ENCODE peak calls at places on chromosomes 12 and 14, in eight cellular contexts. U, X, H, O, K, W, Q and M are unnamed samples.

GRCh38 chr12:4911316-4911994 is 1.8 kb downstream of the KCNA1 start:
- DNase-seq in U (no peak), X (no peak), H (no peak), O (no peak), K (no peak), W (no peak), Q (no peak), M (no peak)

GRCh38 chr14:93137864-93138263 is 22.1 kb upstream of the ITPK1 start:
- DNase-seq in U (peak; percentile 13), X (peak; percentile 34), H (no peak), O (no peak), K (no peak), W (peak; percentile 63), Q (peak; percentile 61), M (no peak)

GRCh38 chr12:11895421-11896064 is 175.2 kb upstream of the BCL2L14 start:
- DNase-seq in U (no peak), X (no peak), H (no peak), O (no peak), K (no peak), W (no peak), Q (no peak), M (no peak)

GRCh38 chr14:22428681-22429315 is 160.2 kb downstream of the DAD1 start:
- DNase-seq in U (no peak), X (peak; percentile 64), H (no peak), O (no peak), K (no peak), W (no peak), Q (no peak), M (no peak)

GRCh38 chr12:52396656-52397055 is 9.5 kb downstream of the KRT82 start:
- DNase-seq in U (no peak), X (no peak), H (no peak), O (no peak), K (no peak), W (no peak), Q (no peak), M (no peak)

GRCh38 chr12:113702796-113703195 is 231.1 kb upstream of the LHX5 start:
- DNase-seq in U (no peak), X (no peak), H (no peak), O (no peak), K (no peak), W (no peak), Q (no peak), M (no peak)

GRCh38 chr14:50512463-50512862 is 19.9 kb downstream of the MAP4K5 start:
- DNase-seq in U (no peak), X (no peak), H (no peak), O (no peak), K (no peak), W (no peak), Q (no peak), M (no peak)

GRCh38 chr12:109581856-109582255 is 8.3 kb downstream of the MVK start:
- DNase-seq in U (peak; percentile 96), X (peak; percentile 72), H (peak; percentile 51), O (no peak), K (no peak), W (no peak), Q (no peak), M (no peak)

GRCh38 chr14:54480830-54481562 is 7.8 kb downstream of the GMFB start:
- DNase-seq in U (peak; percentile 60), X (no peak), H (no peak), O (no peak), K (no peak), W (no peak), Q (no peak), M (no peak)

GRCh38 chr14:36241183-36241582 is 64.7 kb upstream of the PTCSC3 start:
- DNase-seq in U (no peak), X (peak; percentile 43), H (no peak), O (no peak), K (no peak), W (no peak), Q (no peak), M (no peak)

GRCh38 chr14:84527706-84528105 is 1002.2 kb upstream of the FLRT2 start:
- DNase-seq in U (no peak), X (no peak), H (no peak), O (no peak), K (no peak), W (no peak), Q (no peak), M (no peak)

DNA sequence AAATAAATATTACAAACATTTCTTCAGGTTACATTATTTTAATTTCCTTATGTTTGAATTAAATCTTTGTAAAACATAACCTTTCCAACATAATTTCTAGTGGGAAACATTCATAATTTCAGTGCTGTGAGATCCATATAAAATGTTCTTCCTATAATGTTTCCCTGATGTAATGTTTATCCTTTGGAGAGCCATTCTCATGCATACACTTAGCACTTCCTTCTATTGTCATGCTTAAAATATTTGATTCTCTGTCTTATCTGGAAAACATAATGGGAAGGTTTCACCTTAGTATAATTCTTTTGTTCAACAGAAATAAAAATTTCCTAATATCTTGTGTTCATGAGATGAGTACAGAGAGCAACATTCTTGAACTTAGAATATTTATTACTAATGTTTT is 472.5 kb downstream of the ADAMTS20 start:
- DNase-seq in U (no peak), X (no peak), H (no peak), O (no peak), K (no peak), W (no peak), Q (no peak), M (no peak)
- TF ChIP-seq CTCF in U (no peak), X (no peak), H (no peak), O (no peak), K (no peak), W (no peak), Q (no peak), M (no peak)

DNA sequence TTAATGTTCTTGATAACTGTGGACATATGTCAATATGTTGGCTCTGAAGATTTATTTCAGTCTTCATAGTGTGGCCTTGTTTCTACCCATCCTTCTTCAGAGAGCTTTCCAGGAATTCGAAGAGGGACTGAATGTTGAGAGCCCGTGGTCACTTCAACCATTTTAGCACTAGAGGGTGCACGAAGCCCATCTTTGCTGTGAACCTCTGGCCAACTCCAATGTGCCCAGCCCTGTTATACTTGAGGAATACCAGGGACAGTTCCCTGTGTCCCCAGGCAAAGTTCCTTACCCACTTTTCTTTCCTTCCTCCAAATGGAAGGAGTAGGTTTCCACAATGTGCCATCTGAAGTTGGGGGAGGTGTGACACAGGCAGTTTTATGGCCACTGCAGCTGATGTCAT is 603.5 kb downstream of the RPL10L start:
- DNase-seq in U (peak; percentile 56), X (peak; percentile 20), H (no peak), O (peak; percentile 18), K (peak; percentile 43), W (no peak), Q (peak; percentile 74), M (peak; percentile 50)
- TF ChIP-seq CTCF in U (peak; percentile 24), X (peak; percentile 61), H (no peak), O (peak; percentile 41), K (peak; percentile 58), W (no peak), Q (no peak), M (no peak)

GRCh38 chr12:25959069-25959961 is 833 bp downstream of the RASSF8 start:
- DNase-seq in U (peak; percentile 73), X (peak; percentile 92), H (no peak), O (peak; percentile 9), K (peak; percentile 11), W (peak; percentile 60), Q (peak; percentile 40), M (peak; percentile 24)
- TF ChIP-seq CTCF in U (no peak), X (peak; percentile 46), H (peak; percentile 67), O (no peak), K (no peak), W (no peak), Q (no peak), M (no peak)

GRCh38 chr12:81327458-81327857 is 249.6 kb downstream of the ACSS3 start:
- DNase-seq in U (no peak), X (no peak), H (no peak), O (no peak), K (no peak), W (no peak), Q (no peak), M (no peak)

GRCh38 chr12:81332054-81332453 is 254.2 kb downstream of the ACSS3 start:
- DNase-seq in U (no peak), X (no peak), H (no peak), O (no peak), K (no peak), W (no peak), Q (no peak), M (no peak)

GRCh38 chr12:81329088-81329487 is 251.2 kb downstream of the ACSS3 start:
- DNase-seq in U (peak; percentile 37), X (peak; percentile 35), H (no peak), O (peak; percentile 49), K (peak; percentile 11), W (no peak), Q (no peak), M (no peak)

GRCh38 chr12:81333812-81334211 is 255.9 kb downstream of the ACSS3 start:
- DNase-seq in U (no peak), X (no peak), H (no peak), O (no peak), K (no peak), W (no peak), Q (no peak), M (no peak)

GRCh38 chr12:81330480-81330879 is 252.6 kb downstream of the ACSS3 start:
- DNase-seq in U (no peak), X (peak; percentile 26), H (no peak), O (no peak), K (no peak), W (no peak), Q (no peak), M (no peak)
- TF ChIP-seq CTCF in U (no peak), X (peak; percentile 38), H (peak; percentile 15), O (no peak), K (no peak), W (no peak), Q (no peak), M (peak; percentile 34)